ENCODE peak calls at places on chromosomes 7 and 10, in six cellular contexts. One of them, this sample, is unnamed.

GRCh38 chr7:17055596-17055995 is 173.8 kb upstream of the AGR3 start:
- DNase-seq in activated naive CD4-positive, alpha-beta T cell: no peak
- DNase-seq in stomach: no peak
- DNase-seq in fibroblast of lung: no peak
- DNase-seq in nucleus accumbens: no peak
- DNase-seq in NCI-H510A treated with DMSO at 0.1 percent for 48 hours: no peak
- DNase-seq in this sample: no peak

GRCh38 chr7:45103958-45104843 is 7.3 kb downstream of the TBRG4 start:
- DNase-seq in activated naive CD4-positive, alpha-beta T cell: no peak
- DNase-seq in stomach: no peak
- DNase-seq in fibroblast of lung: no peak
- DNase-seq in nucleus accumbens: no peak
- DNase-seq in NCI-H510A treated with DMSO at 0.1 percent for 48 hours: no peak
- DNase-seq in this sample: no peak

GRCh38 chr7:157499121-157499834 is 162.5 kb downstream of the DNAJB6 start:
- DNase-seq in activated naive CD4-positive, alpha-beta T cell: no peak
- DNase-seq in stomach: peak; percentile 4
- DNase-seq in fibroblast of lung: no peak
- DNase-seq in nucleus accumbens: no peak
- DNase-seq in NCI-H510A treated with DMSO at 0.1 percent for 48 hours: no peak
- DNase-seq in this sample: no peak

GRCh38 chr7:152851326-152851725 is 91.8 kb downstream of the ACTR3B start:
- DNase-seq in activated naive CD4-positive, alpha-beta T cell: no peak
- DNase-seq in stomach: no peak
- DNase-seq in fibroblast of lung: no peak
- DNase-seq in nucleus accumbens: no peak
- DNase-seq in NCI-H510A treated with DMSO at 0.1 percent for 48 hours: no peak
- DNase-seq in this sample: no peak

GRCh38 chr10:110221721-110222261 is 14.4 kb downstream of the MXI1 start:
- DNase-seq in activated naive CD4-positive, alpha-beta T cell: peak; percentile 59
- DNase-seq in stomach: peak; percentile 75
- DNase-seq in fibroblast of lung: peak; percentile 95
- DNase-seq in nucleus accumbens: peak; percentile 73
- DNase-seq in NCI-H510A treated with DMSO at 0.1 percent for 48 hours: peak; percentile 43
- DNase-seq in this sample: peak; percentile 7

GRCh38 chr7:27161214-27161720 is 4.1 kb downstream of the HOXA9 start:
- DNase-seq in activated naive CD4-positive, alpha-beta T cell: no peak
- DNase-seq in stomach: no peak
- DNase-seq in fibroblast of lung: no peak
- DNase-seq in nucleus accumbens: no peak
- DNase-seq in NCI-H510A treated with DMSO at 0.1 percent for 48 hours: peak; percentile 64
- DNase-seq in this sample: no peak

GRCh38 chr7:98730331-98730730 is 113.2 kb downstream of the NPTX2 start:
- DNase-seq in activated naive CD4-positive, alpha-beta T cell: no peak
- DNase-seq in stomach: no peak
- DNase-seq in fibroblast of lung: no peak
- DNase-seq in nucleus accumbens: no peak
- DNase-seq in NCI-H510A treated with DMSO at 0.1 percent for 48 hours: no peak
- DNase-seq in this sample: no peak

GRCh38 chr10:22022257-22023051 is 18.9 kb upstream of the DNAJC1 start:
- DNase-seq in activated naive CD4-positive, alpha-beta T cell: peak; percentile 57
- DNase-seq in stomach: no peak
- DNase-seq in fibroblast of lung: no peak
- DNase-seq in nucleus accumbens: no peak
- DNase-seq in NCI-H510A treated with DMSO at 0.1 percent for 48 hours: no peak
- DNase-seq in this sample: no peak

GRCh38 chr10:75395171-75395954 is 6.2 kb downstream of the ZNF503 start:
- DNase-seq in activated naive CD4-positive, alpha-beta T cell: no peak
- DNase-seq in stomach: peak; percentile 54
- DNase-seq in fibroblast of lung: peak; percentile 42
- DNase-seq in nucleus accumbens: no peak
- DNase-seq in NCI-H510A treated with DMSO at 0.1 percent for 48 hours: no peak
- DNase-seq in this sample: no peak

GRCh38 chr7:131370523-131370968 is 42.9 kb downstream of the MKLN1 start:
- DNase-seq in activated naive CD4-positive, alpha-beta T cell: no peak
- DNase-seq in stomach: no peak
- DNase-seq in fibroblast of lung: peak; percentile 78
- DNase-seq in nucleus accumbens: no peak
- DNase-seq in NCI-H510A treated with DMSO at 0.1 percent for 48 hours: no peak
- DNase-seq in this sample: peak; percentile 53

GRCh38 chr10:118768041-118768933 is 13.5 kb upstream of the CACUL1 start:
- DNase-seq in activated naive CD4-positive, alpha-beta T cell: no peak
- DNase-seq in stomach: no peak
- DNase-seq in fibroblast of lung: no peak
- DNase-seq in nucleus accumbens: no peak
- DNase-seq in NCI-H510A treated with DMSO at 0.1 percent for 48 hours: no peak
- DNase-seq in this sample: no peak

GRCh38 chr7:100723732-100724275 is 3.5 kb downstream of the EPO start:
- DNase-seq in activated naive CD4-positive, alpha-beta T cell: no peak
- DNase-seq in stomach: no peak
- DNase-seq in fibroblast of lung: no peak
- DNase-seq in nucleus accumbens: no peak
- DNase-seq in NCI-H510A treated with DMSO at 0.1 percent for 48 hours: no peak
- DNase-seq in this sample: no peak

GRCh38 chr7:112938895-112939588 is 147.6 kb downstream of the GPR85 start:
- DNase-seq in activated naive CD4-positive, alpha-beta T cell: peak; percentile 8
- DNase-seq in stomach: no peak
- DNase-seq in fibroblast of lung: peak; percentile 53
- DNase-seq in nucleus accumbens: peak; percentile 42
- DNase-seq in NCI-H510A treated with DMSO at 0.1 percent for 48 hours: no peak
- DNase-seq in this sample: peak; percentile 1

GRCh38 chr7:118324790-118325449 is 100.4 kb downstream of the ANKRD7 start:
- DNase-seq in activated naive CD4-positive, alpha-beta T cell: no peak
- DNase-seq in stomach: no peak
- DNase-seq in fibroblast of lung: no peak
- DNase-seq in nucleus accumbens: no peak
- DNase-seq in NCI-H510A treated with DMSO at 0.1 percent for 48 hours: no peak
- DNase-seq in this sample: no peak